ENCODE peak calls at places on chromosomes 3 and 15, in six cellular contexts. E, B, X, M, Y and V are unnamed samples.

GRCh38 chr3:55416381-55416821 is 70.7 kb downstream of the WNT5A start:
- DNase-seq in E (no peak), B (no peak), X (no peak), M (peak), Y (no peak), V (no peak)

GRCh38 chr3:45553469-45553974 is 41.0 kb upstream of the LIMD1 start:
- DNase-seq in E (no peak), B (peak), X (no peak), M (peak), Y (no peak), V (no peak)

GRCh38 chr15:29322407-29322806 is 52.8 kb upstream of the NSMCE3 start:
- DNase-seq in E (no peak), B (no peak), X (no peak), M (peak), Y (no peak), V (no peak)

GRCh38 chr3:66822059-66823009 is 175.8 kb upstream of the KBTBD8 start:
- DNase-seq in E (peak), B (peak), X (peak), M (peak), Y (peak), V (peak)

GRCh38 chr3:3286014-3286413 is 106.5 kb upstream of the CRBN start:
- DNase-seq in E (no peak), B (no peak), X (no peak), M (no peak), Y (no peak), V (no peak)

GRCh38 chr15:65204236-65204930 is 6.9 kb downstream of the CILP start:
- DNase-seq in E (no peak), B (no peak), X (no peak), M (no peak), Y (no peak), V (no peak)

GRCh38 chr3:116265976-116266584 is 179.2 kb downstream of the LSAMP start:
- DNase-seq in E (no peak), B (no peak), X (no peak), M (no peak), Y (no peak), V (no peak)

GRCh38 chr3:112755845-112756671 is 90.6 kb downstream of the CD200R1L start:
- DNase-seq in E (no peak), B (no peak), X (no peak), M (no peak), Y (no peak), V (no peak)

GRCh38 chr3:117692416-117692995 is 982.9 kb downstream of the TUSC7 start:
- DNase-seq in E (no peak), B (no peak), X (no peak), M (peak), Y (no peak), V (no peak)

GRCh38 chr15:67409175-67409574 is 111.8 kb upstream of the C15orf61 start:
- DNase-seq in E (no peak), B (no peak), X (no peak), M (no peak), Y (no peak), V (no peak)

GRCh38 chr3:183698760-183699159 is 1.2 kb downstream of the YEATS2 start:
- DNase-seq in E (no peak), B (no peak), X (no peak), M (peak), Y (no peak), V (no peak)

GRCh38 chr3:167852216-167852615 is 116.7 kb downstream of the SERPINI1 start:
- DNase-seq in E (no peak), B (no peak), X (no peak), M (peak), Y (no peak), V (no peak)

GRCh38 chr3:46970391-46971091 is 6.0 kb downstream of the CCDC12 start:
- DNase-seq in E (no peak), B (peak), X (peak), M (no peak), Y (no peak), V (no peak)

GRCh38 chr3:139764069-139764905 is 86.5 kb upstream of the NMNAT3 start:
- DNase-seq in E (no peak), B (no peak), X (no peak), M (peak), Y (no peak), V (no peak)

GRCh38 chr15:35753486-35753885 is 207.5 kb upstream of the DPH6 start:
- DNase-seq in E (no peak), B (no peak), X (no peak), M (peak), Y (no peak), V (peak)

GRCh38 chr3:31189971-31190370 is 295.5 kb upstream of the GADL1 start:
- DNase-seq in E (no peak), B (no peak), X (no peak), M (no peak), Y (peak), V (no peak)

GRCh38 chr3:168249048-168249538 is 153.4 kb upstream of the GOLIM4 start:
- DNase-seq in E (no peak), B (no peak), X (no peak), M (peak), Y (no peak), V (no peak)

GRCh38 chr3:188400494-188401243 is 246.7 kb downstream of the LPP start:
- DNase-seq in E (no peak), B (no peak), X (no peak), M (no peak), Y (no peak), V (no peak)

GRCh38 chr15:60752973-60753720 is 274.2 kb upstream of the ICE2 start:
- DNase-seq in E (no peak), B (no peak), X (no peak), M (no peak), Y (no peak), V (no peak)
- H3K27ac ChIP-seq in E (peak), B (peak), X (no peak), M (no peak), Y (no peak), V (peak)

DNA sequence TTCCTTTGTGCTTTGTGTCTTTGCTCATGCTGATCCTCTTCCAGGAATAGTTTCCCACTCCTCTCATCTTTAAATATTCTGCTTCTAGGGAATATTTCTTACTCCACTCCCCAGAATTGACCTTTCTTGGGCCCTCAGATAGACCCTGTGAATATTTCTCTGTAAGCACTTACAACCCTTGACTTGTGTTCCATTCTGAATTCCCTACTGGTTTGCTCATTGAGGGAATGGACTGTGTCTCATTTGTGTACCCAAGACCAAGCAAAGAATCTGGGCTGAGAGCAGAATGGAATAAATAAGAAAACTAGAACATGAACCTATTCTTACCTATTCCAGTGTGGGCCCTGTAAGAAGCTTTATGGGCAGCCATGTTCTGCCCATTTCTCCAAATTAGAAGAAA is 72.7 kb upstream of the TSPAN3 start:
- DNase-seq in E (no peak), B (no peak), X (no peak), M (no peak), Y (no peak), V (no peak)
- H3K27ac ChIP-seq in E (peak), B (no peak), X (no peak), M (peak), Y (no peak), V (no peak)

GRCh38 chr3:32484437-32484836 is 18.2 kb downstream of the CMTM6 start:
- DNase-seq in E (no peak), B (no peak), X (no peak), M (no peak), Y (no peak), V (no peak)
- H3K27ac ChIP-seq in E (peak), B (no peak), X (no peak), M (no peak), Y (no peak), V (no peak)

GRCh38 chr3:103813955-103814354 is 1379.1 kb downstream of the ZPLD1 start:
- DNase-seq in E (no peak), B (no peak), X (no peak), M (no peak), Y (no peak), V (no peak)
- H3K27ac ChIP-seq in E (no peak), B (no peak), X (no peak), M (no peak), Y (no peak), V (no peak)

GRCh38 chr15:90666135-90666909 is 50.8 kb upstream of the BLM start:
- DNase-seq in E (no peak), B (no peak), X (no peak), M (no peak), Y (no peak), V (no peak)
- H3K27ac ChIP-seq in E (peak), B (peak), X (peak), M (peak), Y (no peak), V (peak)

GRCh38 chr3:125142418-125142778 is 70.2 kb downstream of the SLC12A8 start:
- DNase-seq in E (no peak), B (no peak), X (no peak), M (no peak), Y (no peak), V (no peak)

GRCh38 chr3:125140011-125140813 is 72.3 kb downstream of the SLC12A8 start:
- DNase-seq in E (no peak), B (no peak), X (no peak), M (peak), Y (no peak), V (no peak)

GRCh38 chr3:125140817-125141595 is 71.5 kb downstream of the SLC12A8 start:
- DNase-seq in E (no peak), B (no peak), X (no peak), M (peak), Y (no peak), V (no peak)

GRCh38 chr3:125143538-125143937 is 69.0 kb downstream of the SLC12A8 start:
- DNase-seq in E (no peak), B (no peak), X (no peak), M (no peak), Y (no peak), V (no peak)

DNA sequence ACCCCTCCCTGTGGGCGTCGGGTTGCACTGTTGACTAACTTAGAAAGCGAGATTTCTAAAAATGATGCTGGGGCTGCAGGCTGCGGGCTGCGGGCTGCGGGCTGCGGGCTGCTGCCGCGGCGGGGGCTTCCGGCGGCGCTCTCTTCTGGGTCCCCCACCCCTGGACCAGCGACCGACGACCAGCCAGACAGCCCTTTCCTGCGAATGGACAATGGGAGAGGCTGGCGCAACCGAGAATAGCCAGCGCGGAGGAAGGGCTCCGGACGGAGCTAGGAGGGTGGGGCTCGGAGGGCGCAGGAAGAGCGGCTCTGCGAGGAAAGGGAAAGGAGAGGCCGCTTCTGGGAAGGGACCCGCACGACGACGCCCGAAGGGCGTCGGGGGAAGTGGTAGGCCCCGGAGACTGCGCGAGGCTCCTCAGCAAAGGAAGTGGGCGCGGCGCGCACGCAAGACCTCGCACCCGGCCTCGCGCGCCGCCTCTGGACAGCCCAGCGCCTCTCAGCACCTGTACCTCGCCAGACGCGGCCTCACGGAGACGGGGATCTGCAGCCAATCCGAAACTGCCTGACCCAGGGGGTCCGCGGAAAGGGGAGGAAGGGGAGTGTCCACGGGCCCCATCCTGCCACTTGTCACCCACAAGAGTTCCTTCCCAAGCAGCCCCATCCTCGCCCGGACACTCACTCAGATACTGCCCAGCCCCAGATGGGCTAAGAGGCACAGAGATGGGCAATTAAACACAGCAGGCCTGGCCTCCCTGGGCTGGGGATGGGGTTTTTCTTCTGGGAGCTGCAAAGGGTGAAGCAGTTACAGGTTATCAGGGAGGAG is 70.7 kb downstream of the SLC12A8 start:
- DNase-seq in E (peak), B (peak), X (peak), M (peak), Y (no peak), V (no peak)
- H3K27ac ChIP-seq in E (peak), B (peak), X (peak), M (no peak), Y (no peak), V (no peak)

DNA sequence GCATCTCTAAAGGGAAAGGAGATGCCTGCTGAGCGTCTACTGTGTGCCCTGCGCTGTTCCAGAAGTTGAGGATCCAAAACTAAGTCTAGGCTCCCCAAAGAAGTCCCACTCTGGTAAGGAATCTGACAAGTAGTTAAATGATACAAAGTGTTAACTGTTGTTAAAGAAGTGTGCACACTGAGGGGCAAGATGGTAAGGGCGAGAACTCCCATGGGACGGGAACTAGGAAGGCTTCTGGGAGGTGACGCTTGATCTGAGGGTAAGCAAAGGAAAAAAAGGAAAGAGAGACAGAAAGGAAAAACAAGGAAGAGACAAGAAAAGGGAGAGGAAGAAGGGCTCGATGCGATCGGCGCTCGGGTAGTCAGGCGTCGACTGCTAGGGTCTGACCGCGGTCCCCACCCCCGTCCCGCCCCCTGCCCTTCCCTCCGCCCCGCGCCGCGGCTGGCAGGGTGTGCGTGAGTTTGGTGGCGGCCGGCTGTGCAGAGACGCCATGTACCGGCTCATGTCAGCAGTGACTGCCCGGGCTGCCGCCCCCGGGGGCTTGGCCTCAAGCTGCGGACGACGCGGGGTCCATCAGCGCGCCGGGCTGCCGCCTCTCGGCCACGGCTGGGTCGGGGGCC is at the start of gene LACTB:
- DNase-seq in E (peak), B (peak), X (peak), M (peak), Y (peak), V (peak)
- H3K27ac ChIP-seq in E (peak), B (peak), X (peak), M (peak), Y (peak), V (peak)

GRCh38 chr15:89017370-89018066 is 70.7 kb upstream of the ABHD2 start:
- DNase-seq in E (peak), B (peak), X (peak), M (peak), Y (peak), V (peak)
- H3K27ac ChIP-seq in E (peak), B (peak), X (no peak), M (peak), Y (no peak), V (no peak)

DNA sequence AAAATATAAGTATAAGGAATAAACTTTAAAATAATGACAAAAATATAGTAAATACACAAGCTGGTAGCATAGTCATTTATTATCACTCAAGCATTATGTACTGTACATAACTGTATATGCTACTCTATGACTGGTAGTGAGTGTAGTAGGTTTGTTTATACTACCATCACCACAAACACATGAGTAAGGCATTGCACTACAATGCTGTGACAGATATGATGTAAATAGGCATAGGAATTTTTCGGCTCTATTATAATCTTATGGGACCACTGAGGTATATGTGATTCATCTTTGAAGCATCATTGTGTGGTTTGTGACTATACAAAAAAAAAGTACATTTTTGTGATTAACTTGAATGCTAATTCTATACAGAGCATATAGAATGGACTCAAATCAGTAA is 35.3 kb upstream of the FBN1 start:
- DNase-seq in E (no peak), B (no peak), X (no peak), M (peak), Y (no peak), V (no peak)
- H3K27ac ChIP-seq in E (no peak), B (no peak), X (no peak), M (peak), Y (no peak), V (no peak)